ENCODE peak calls at places on chromosome 5, in ten cellular contexts. G is fibroblast of lung, O is PC-3, Y is neural progenitor cell, B is GM23248, Z is MM.1S, M is HCT116, S is DND-41, R is astrocyte, N is K562. C is an unnamed sample.
A peak's percentile ranks its signal among the peaks of the same experiment; 100 is the strongest.

GRCh38 chr5:175854231-175855040 is 16.9 kb upstream of the CPLX2 start:
- DNase-seq in G (no peak), O (no peak), Y (no peak), B (no peak), Z (no peak), M (no peak), S (no peak), R (no peak), N (no peak), C (no peak)

GRCh38 chr5:172554562-172554961 is 86.5 kb upstream of the NEURL1B start:
- DNase-seq in G (no peak), O (no peak), Y (no peak), B (no peak), Z (no peak), M (no peak), S (no peak), R (no peak), N (no peak), C (no peak)

GRCh38 chr5:6900247-6900646 is 187.0 kb downstream of the TENT4A start:
- DNase-seq in G (no peak), O (no peak), Y (no peak), B (no peak), Z (no peak), M (no peak), S (no peak), R (no peak), N (no peak), C (no peak)

GRCh38 chr5:43771611-43772031 is 168.6 kb downstream of the NNT start:
- DNase-seq in G (no peak), O (no peak), Y (no peak), B (no peak), Z (no peak), M (no peak), S (no peak), R (no peak), N (no peak), C (peak; percentile 61)

GRCh38 chr5:116788851-116789403 is 214.3 kb upstream of the SEMA6A start:
- DNase-seq in G (no peak), O (no peak), Y (no peak), B (no peak), Z (no peak), M (no peak), S (no peak), R (no peak), N (no peak), C (no peak)

GRCh38 chr5:150589791-150590601 is 50.5 kb upstream of the SYNPO start:
- DNase-seq in G (no peak), O (no peak), Y (peak; percentile 64), B (peak; percentile 57), Z (no peak), M (no peak), S (no peak), R (no peak), N (peak; percentile 46), C (no peak)

GRCh38 chr5:29197636-29198035 is 1995.8 kb upstream of the CDH6 start:
- DNase-seq in G (peak; percentile 29), O (peak; percentile 72), Y (no peak), B (no peak), Z (no peak), M (no peak), S (no peak), R (peak; percentile 27), N (no peak), C (no peak)

GRCh38 chr5:160460377-160461049 is 38.9 kb downstream of the PTTG1 start:
- DNase-seq in G (peak; percentile 46), O (no peak), Y (no peak), B (peak; percentile 33), Z (no peak), M (no peak), S (no peak), R (peak; percentile 23), N (no peak), C (no peak)

GRCh38 chr5:31751620-31752019 is 112.7 kb downstream of the PDZD2 start:
- DNase-seq in G (no peak), O (no peak), Y (no peak), B (no peak), Z (no peak), M (no peak), S (no peak), R (no peak), N (no peak), C (no peak)

GRCh38 chr5:122680623-122681350 is 94.1 kb upstream of the SNX2 start:
- DNase-seq in G (no peak), O (no peak), Y (no peak), B (no peak), Z (no peak), M (no peak), S (no peak), R (no peak), N (no peak), C (no peak)

GRCh38 chr5:157819502-157820125 is 39.3 kb downstream of the CLINT1 start:
- DNase-seq in G (no peak), O (no peak), Y (peak; percentile 22), B (no peak), Z (no peak), M (no peak), S (no peak), R (no peak), N (no peak), C (no peak)

GRCh38 chr5:81208904-81209303 is 24.2 kb upstream of the CKMT2 start:
- DNase-seq in G (no peak), O (peak; percentile 70), Y (no peak), B (peak; percentile 26), Z (no peak), M (no peak), S (no peak), R (no peak), N (no peak), C (peak; percentile 13)

GRCh38 chr5:75681125-75681830 is 36.0 kb downstream of the POC5 start:
- DNase-seq in G (peak; percentile 43), O (peak; percentile 57), Y (peak; percentile 33), B (peak; percentile 71), Z (peak; percentile 42), M (peak; percentile 15), S (no peak), R (peak; percentile 30), N (no peak), C (no peak)

GRCh38 chr5:8958602-8959001 is 587.3 kb downstream of the SEMA5A start:
- DNase-seq in G (no peak), O (no peak), Y (no peak), B (no peak), Z (no peak), M (no peak), S (no peak), R (no peak), N (no peak), C (no peak)

GRCh38 chr5:38468202-38468656 is 88.2 kb downstream of the LIFR start:
- DNase-seq in G (peak; percentile 98), O (peak; percentile 98), Y (no peak), B (peak; percentile 97), Z (no peak), M (peak; percentile 16), S (no peak), R (peak; percentile 97), N (no peak), C (peak; percentile 53)

GRCh38 chr5:127993476-127993875 is 90.1 kb upstream of the SLC12A2 start:
- DNase-seq in G (no peak), O (no peak), Y (no peak), B (no peak), Z (no peak), M (no peak), S (no peak), R (no peak), N (no peak), C (no peak)

GRCh38 chr5:131810510-131811249 is 13.9 kb upstream of the FNIP1 start:
- DNase-seq in G (no peak), O (peak; percentile 27), Y (peak; percentile 39), B (peak; percentile 18), Z (peak; percentile 50), M (peak; percentile 29), S (no peak), R (no peak), N (no peak), C (no peak)
- H3K9me3 ChIP-seq in G (no peaks in the 10 kb centered on the region), O (no peaks in the 10 kb centered on the region), Y (no peaks in the 10 kb centered on the region), B (no peaks in the 10 kb centered on the region), Z (no peaks in the 10 kb centered on the region), M (no peaks in the 10 kb centered on the region), S (no peaks in the 10 kb centered on the region), R (no peaks in the 10 kb centered on the region), N (no peaks in the 10 kb centered on the region), C (no peaks in the 10 kb centered on the region)

GRCh38 chr5:171477666-171478065 is 58.2 kb downstream of the FGF18 start:
- DNase-seq in G (no peak), O (no peak), Y (no peak), B (no peak), Z (no peak), M (no peak), S (no peak), R (no peak), N (no peak), C (no peak)
- H3K4me2 ChIP-seq in G (no peak overlapping the region), O (no peak overlapping the region), Y (no peak overlapping the region), B (no peak overlapping the region), Z (no peak overlapping the region), M (no peak overlapping the region), S (no peak overlapping the region), R (no peak overlapping the region), N (peak overlapping the region; percentile 38), C (no peak overlapping the region)

GRCh38 chr5:76775921-76776320 is 42.9 kb upstream of the F2RL1 start:
- DNase-seq in G (no peak), O (no peak), Y (no peak), B (no peak), Z (no peak), M (no peak), S (no peak), R (no peak), N (no peak), C (no peak)
- H3K9ac ChIP-seq in G (no peak overlapping the region), O (no peak overlapping the region), Y (no peak overlapping the region), B (no peak overlapping the region), Z (no peak overlapping the region), M (no peak overlapping the region), S (no peak overlapping the region), R (no peak overlapping the region), N (no peak overlapping the region), C (no peak overlapping the region)

GRCh38 chr5:178371362-178372090 is 138.9 kb upstream of the PHYKPL start:
- DNase-seq in G (no peak), O (no peak), Y (no peak), B (no peak), Z (no peak), M (no peak), S (no peak), R (no peak), N (no peak), C (no peak)

GRCh38 chr5:178368278-178368677 is 135.7 kb upstream of the PHYKPL start:
- DNase-seq in G (no peak), O (no peak), Y (no peak), B (no peak), Z (no peak), M (no peak), S (peak; percentile 41), R (no peak), N (no peak), C (no peak)

GRCh38 chr5:178367351-178368120 is 134.9 kb upstream of the PHYKPL start:
- DNase-seq in G (no peak), O (no peak), Y (no peak), B (no peak), Z (no peak), M (no peak), S (no peak), R (no peak), N (no peak), C (no peak)

GRCh38 chr5:178370102-178370501 is 137.5 kb upstream of the PHYKPL start:
- DNase-seq in G (no peak), O (no peak), Y (no peak), B (no peak), Z (no peak), M (no peak), S (no peak), R (no peak), N (no peak), C (no peak)

GRCh38 chr5:178368716-178369300 is 136.2 kb upstream of the PHYKPL start:
- DNase-seq in G (no peak), O (no peak), Y (no peak), B (no peak), Z (no peak), M (no peak), S (no peak), R (no peak), N (no peak), C (no peak)
- H3K9me3 ChIP-seq in G (no peaks in the 10 kb centered on the region), O (no peaks in the 10 kb centered on the region), Y (no peaks in the 10 kb centered on the region), B (no peaks in the 10 kb centered on the region), Z (no peaks in the 10 kb centered on the region), M (no peaks in the 10 kb centered on the region), S (peaks cover 6% of the 10 kb centered on the region), R (peaks cover 9% of the 10 kb centered on the region), N (no peaks in the 10 kb centered on the region), C (no peaks in the 10 kb centered on the region)

C was measured in keratinocyte.